ENCODE peak calls at places on chromosomes 7 and 10, in nine cellular contexts. G, V, X, S, I, U, N, F and H are unnamed samples.

GRCh38 chr10:84537447-84537931 is 209.1 kb downstream of the CCSER2 start:
- DNase-seq in U (peak), V (peak), I (peak), F (peak), X (peak), G (no peak), S (peak), N (peak), H (peak)

GRCh38 chr7:51689547-51689946 is 372.9 kb upstream of the COBL start:
- DNase-seq in N (no peak), U (no peak), V (no peak), G (no peak), X (no peak), I (no peak), F (no peak), S (no peak), H (no peak)

GRCh38 chr10:21355591-21356011 is 169.9 kb downstream of the SKIDA1 start:
- DNase-seq in U (no peak), G (no peak), V (no peak), I (no peak), F (no peak), X (no peak), N (no peak), S (no peak), H (no peak)

GRCh38 chr10:102395677-102396197 is at the start of gene NFKB2:
- DNase-seq in X (no peak), F (no peak), N (no peak), S (peak), V (no peak), U (no peak), I (no peak), G (peak), H (no peak)

GRCh38 chr7:151695856-151696555 is 176.3 kb upstream of the RHEB start:
- DNase-seq in F (no peak), U (no peak), X (no peak), I (peak), V (no peak), N (no peak), S (no peak), G (no peak), H (no peak)

GRCh38 chr10:130018253-130018652 is 54.2 kb upstream of the EBF3 start:
- DNase-seq in X (peak), S (no peak), N (no peak), U (no peak), F (no peak), G (no peak), I (no peak), V (no peak), H (no peak)

GRCh38 chr7:95690367-95690947 is 81.9 kb upstream of the DYNC1I1 start:
- DNase-seq in G (no peak), S (peak), U (no peak), N (peak), I (no peak), V (no peak), F (peak), X (peak), H (peak)

GRCh38 chr10:60977161-60978128 is 33.5 kb upstream of the RHOBTB1 start:
- DNase-seq in N (no peak), S (no peak), U (no peak), V (no peak), F (no peak), G (no peak), I (no peak), X (no peak), H (no peak)

GRCh38 chr7:92421676-92422435 is 25.4 kb upstream of the GATAD1 start:
- DNase-seq in U (no peak), X (no peak), V (no peak), N (peak), F (peak), S (peak), G (no peak), I (no peak), H (no peak)

GRCh38 chr10:103716206-103717160 is 138.9 kb downstream of the SH3PXD2A start:
- DNase-seq in G (no peak), V (no peak), I (no peak), F (no peak), N (no peak), S (no peak), U (no peak), X (no peak), H (no peak)

GRCh38 chr10:13526952-13527863 is 1.6 kb downstream of the BEND7 start:
- DNase-seq in F (no peak), I (no peak), N (no peak), U (no peak), S (no peak), X (no peak), V (no peak), G (no peak), H (no peak)

GRCh38 chr7:2956526-2957368 is 86.9 kb downstream of the CARD11 start:
- DNase-seq in F (no peak), S (no peak), U (no peak), I (no peak), G (no peak), N (no peak), V (no peak), X (no peak), H (peak)

GRCh38 chr7:122632238-122632637 is 66.7 kb downstream of the RNF133 start:
- DNase-seq in X (no peak), N (no peak), I (no peak), F (no peak), V (no peak), G (no peak), U (no peak), S (no peak), H (no peak)

GRCh38 chr7:19368540-19368939 is 223.3 kb upstream of the FERD3L start:
- DNase-seq in N (no peak), V (no peak), G (no peak), U (no peak), X (no peak), F (no peak), S (no peak), I (no peak), H (no peak)
- H3K4me3 ChIP-seq in N (no peak), V (no peak), G (no peak), U (no peak), X (no peak), F (no peak), S (no peak), I (peak), H (no peak)

GRCh38 chr10:15374561-15374960 is 3.5 kb upstream of the FAM171A1 start:
- DNase-seq in I (no peak), F (no peak), V (no peak), U (no peak), S (no peak), G (no peak), N (no peak), X (no peak), H (no peak)

GRCh38 chr10:15381420-15381819 is 10.3 kb upstream of the FAM171A1 start:
- DNase-seq in G (no peak), X (no peak), F (no peak), U (no peak), N (no peak), V (no peak), S (no peak), I (no peak), H (no peak)

GRCh38 chr10:15374156-15374555 is 3.1 kb upstream of the FAM171A1 start:
- DNase-seq in S (peak), X (no peak), G (no peak), V (no peak), U (no peak), F (no peak), N (no peak), I (no peak), H (no peak)

GRCh38 chr10:15379043-15379442 is 8.0 kb upstream of the FAM171A1 start:
- DNase-seq in G (no peak), N (no peak), S (no peak), F (no peak), I (no peak), V (no peak), U (no peak), X (no peak), H (no peak)

GRCh38 chr10:15378569-15378968 is 7.5 kb upstream of the FAM171A1 start:
- DNase-seq in G (no peak), X (no peak), U (no peak), F (no peak), V (no peak), S (no peak), I (no peak), N (no peak), H (no peak)
- TF ChIP-seq CTCF in G (no peak), X (no peak), U (no peak), F (no peak), V (no peak), S (no peak), I (no peak), N (no peak), H (no peak)

GRCh38 chr7:130901209-130901783 is 167.3 kb upstream of the KLF14 start:
- DNase-seq in V (peak), I (peak), X (peak), G (no peak), N (peak), S (no peak), F (peak), U (peak), H (no peak)

GRCh38 chr7:130902755-130903357 is 168.8 kb upstream of the KLF14 start:
- DNase-seq in U (no peak), S (no peak), N (no peak), G (no peak), V (no peak), I (no peak), X (no peak), F (no peak), H (no peak)

GRCh38 chr7:130904031-130904757 is 170.2 kb upstream of the KLF14 start:
- DNase-seq in V (no peak), F (no peak), N (no peak), U (no peak), S (no peak), G (no peak), I (no peak), X (no peak), H (peak)

GRCh38 chr7:130904792-130905191 is 170.8 kb upstream of the KLF14 start:
- DNase-seq in F (no peak), U (no peak), N (no peak), S (no peak), V (no peak), I (no peak), X (no peak), G (no peak), H (no peak)

DNA sequence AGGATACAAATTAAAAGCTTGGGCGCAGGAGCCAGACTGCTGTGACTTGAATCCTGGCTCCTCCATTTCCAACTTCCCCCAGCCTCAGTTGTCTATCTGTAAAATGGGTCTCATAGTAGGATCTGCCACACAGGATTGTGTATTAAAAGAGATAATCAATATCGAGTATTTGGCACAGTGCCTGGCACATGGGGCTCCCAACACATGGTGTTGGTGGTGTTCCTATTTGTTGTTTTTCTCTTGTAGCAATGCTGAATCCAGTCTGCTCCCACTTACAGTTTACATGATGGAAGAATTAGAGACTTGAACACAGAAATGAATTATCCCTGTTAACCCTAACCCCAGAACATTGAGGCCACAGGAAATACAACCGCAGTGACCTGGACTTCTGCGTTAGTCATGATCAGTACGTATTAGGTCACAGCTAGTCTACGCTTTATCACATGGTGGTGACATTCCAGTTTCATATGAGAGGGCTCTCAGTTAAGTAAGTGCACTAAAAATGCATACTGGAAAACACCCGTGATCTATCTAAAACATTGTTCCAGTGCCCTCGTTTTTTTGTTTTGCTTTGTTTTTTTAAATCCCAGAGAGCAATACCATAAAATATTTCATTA is 169.5 kb upstream of the KLF14 start:
- DNase-seq in I (no peak), V (no peak), S (no peak), X (no peak), G (no peak), F (no peak), N (no peak), U (no peak), H (no peak)
- H3K4me3 ChIP-seq in I (no peak), V (no peak), S (no peak), X (no peak), G (no peak), F (no peak), N (no peak), U (no peak), H (no peak)

GRCh38 chr7:130959743-130960207 is 225.8 kb upstream of the KLF14 start:
- DNase-seq in G (no peak), N (no peak), S (no peak), V (no peak), F (no peak), X (no peak), U (no peak), I (no peak), H (no peak)
- TF ChIP-seq CTCF in G (peak), N (peak), S (peak), V (no peak), F (no peak), X (no peak), U (peak), I (peak), H (no peak)

GRCh38 chr10:116271593-116272496 is 1.2 kb downstream of the GFRA1 start:
- DNase-seq in V (no peak), U (no peak), I (peak), G (no peak), X (peak), F (no peak), S (no peak), N (no peak), H (peak)

GRCh38 chr10:116270691-116271592 is 2.1 kb downstream of the GFRA1 start:
- DNase-seq in I (peak), X (no peak), N (no peak), G (no peak), F (no peak), V (no peak), S (no peak), U (no peak), H (no peak)

GRCh38 chr10:116272497-116273221 is at the start of gene GFRA1:
- DNase-seq in I (peak), X (no peak), G (no peak), S (peak), U (no peak), N (no peak), F (no peak), V (no peak), H (peak)

GRCh38 chr10:116278832-116279231 is 5.8 kb upstream of the GFRA1 start:
- DNase-seq in X (no peak), V (no peak), S (no peak), I (no peak), U (no peak), N (no peak), F (no peak), G (no peak), H (no peak)

GRCh38 chr10:116274141-116274861 is 1.3 kb upstream of the GFRA1 start:
- DNase-seq in F (no peak), X (no peak), S (peak), V (no peak), N (no peak), G (no peak), I (peak), U (no peak), H (no peak)
- H3K4me3 ChIP-seq in F (peak), X (peak), S (peak), V (peak), N (peak), G (no peak), I (peak), U (peak), H (no peak)

DNA sequence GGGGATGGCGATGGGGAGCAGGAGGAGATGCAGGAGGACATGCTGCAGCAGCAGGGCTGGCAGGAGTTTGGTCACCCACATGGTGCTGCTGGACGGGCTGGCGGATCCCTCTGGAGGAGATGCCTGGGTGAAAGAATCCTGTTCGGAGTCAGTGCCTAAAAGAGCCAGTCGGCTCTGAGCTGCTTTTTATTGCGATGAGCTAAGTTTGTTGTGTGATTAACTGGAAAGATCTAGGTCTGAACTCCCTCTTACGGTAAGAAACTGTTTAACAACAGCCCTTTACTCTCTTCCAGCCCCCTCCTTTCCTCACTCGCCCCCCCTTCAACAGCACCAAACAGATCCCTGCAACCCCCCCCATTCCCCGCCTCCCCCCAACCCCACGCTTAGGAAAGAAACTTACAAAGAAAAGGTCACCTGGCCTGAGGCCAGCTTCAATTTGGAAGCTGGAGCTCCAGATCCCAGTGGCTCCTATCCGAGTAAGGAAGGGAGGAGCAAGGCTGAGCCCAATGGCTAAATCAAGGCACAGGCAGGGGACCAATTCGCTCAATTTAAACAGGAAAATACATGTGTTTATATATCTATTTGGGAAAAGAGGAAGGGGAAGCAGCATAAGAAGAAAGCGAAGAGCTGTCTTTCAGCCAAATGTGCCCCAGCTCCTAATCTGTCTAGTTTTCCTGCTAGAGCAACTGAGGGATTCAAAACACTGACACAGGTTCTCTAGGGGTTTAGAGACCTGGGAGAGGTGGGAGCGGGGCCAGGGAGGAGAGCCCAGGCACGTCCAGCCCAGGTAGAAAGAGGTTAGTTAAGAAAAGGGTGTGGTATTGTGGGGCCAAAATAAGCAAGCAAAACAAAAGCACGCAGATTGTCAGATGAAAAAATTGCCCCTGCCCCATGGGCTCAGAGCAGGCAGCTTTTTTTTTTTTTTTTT is at the start of gene HGF:
- DNase-seq in F (peak), I (peak), V (peak), G (no peak), N (peak), U (peak), X (peak), S (no peak), H (peak)
- TF ChIP-seq CTCF in F (no peak), I (no peak), V (no peak), G (no peak), N (peak), U (no peak), X (no peak), S (no peak), H (no peak)

GRCh38 chr7:135803143-135803542 is 54.5 kb upstream of the FAM180A start:
- DNase-seq in G (no peak), V (no peak), F (no peak), I (no peak), N (no peak), U (no peak), X (no peak), S (no peak), H (no peak)
- H3K4me3 ChIP-seq in G (no peak), V (no peak), F (no peak), I (no peak), N (no peak), U (no peak), X (no peak), S (no peak), H (no peak)

GRCh38 chr7:712601-713457 is 13.7 kb upstream of the DNAAF5 start:
- DNase-seq in V (peak), S (no peak), F (no peak), N (no peak), X (no peak), G (no peak), I (no peak), U (no peak), H (no peak)

GRCh38 chr7:711093-711966 is 15.2 kb upstream of the DNAAF5 start:
- DNase-seq in F (no peak), X (no peak), G (no peak), V (peak), S (no peak), N (no peak), U (no peak), I (no peak), H (no peak)

GRCh38 chr7:713488-714230 is 12.8 kb upstream of the DNAAF5 start:
- DNase-seq in V (no peak), X (no peak), I (no peak), U (no peak), N (no peak), F (no peak), G (no peak), S (no peak), H (no peak)

GRCh38 chr7:710161-710560 is 16.3 kb upstream of the DNAAF5 start:
- DNase-seq in U (no peak), F (no peak), S (no peak), I (no peak), V (peak), N (no peak), X (no peak), G (no peak), H (no peak)

GRCh38 chr7:711967-712600 is 14.4 kb upstream of the DNAAF5 start:
- DNase-seq in S (no peak), U (no peak), F (no peak), G (no peak), X (no peak), I (no peak), N (no peak), V (peak), H (no peak)
- TF ChIP-seq CTCF in S (no peak), U (no peak), F (no peak), G (no peak), X (no peak), I (no peak), N (no peak), V (no peak), H (no peak)